ENCODE peak calls at places on chromosomes 6 and 20, in five cellular contexts. P is neural crest cell; A is central memory CD8-positive, alpha-beta T cell; C is MV-4-11; U is NCI-H1694 treated with DMSO at 0.1 percent for 48 hours. D is an unnamed sample.

GRCh38 chr6:167757291-167757690 is 69.4 kb upstream of the AFDN start:
- DNase-seq in A (no peak), U (peak), C (no peak), P (no peak), D (no peak)

GRCh38 chr20:34115232-34115631 is 3.2 kb upstream of the EIF2S2 start:
- DNase-seq in P (no peak), U (no peak), A (no peak), C (no peak), D (no peak)

GRCh38 chr6:35691027-35691824 is 2.5 kb upstream of the FKBP5 start:
- DNase-seq in P (no peak), C (peak), U (no peak), A (no peak), D (no peak)

GRCh38 chr6:5766260-5766659 is 240.5 kb downstream of the NRN1 start:
- DNase-seq in C (no peak), P (no peak), A (no peak), U (no peak), D (no peak)

GRCh38 chr6:22878706-22879105 is 309.3 kb downstream of the HDGFL1 start:
- DNase-seq in C (no peak), P (no peak), U (no peak), A (no peak), D (no peak)

GRCh38 chr6:38493929-38494547 is 145.7 kb downstream of the BTBD9 start:
- DNase-seq in U (peak), A (peak), P (peak), C (peak), D (no peak)

GRCh38 chr6:33277663-33278391 is 904 bp downstream of the B3GALT4 start:
- DNase-seq in A (no peak), U (no peak), P (no peak), C (no peak), D (peak)

GRCh38 chr6:149761438-149761837 is 11.9 kb downstream of the PCMT1 start:
- DNase-seq in P (no peak), U (no peak), A (no peak), C (peak), D (no peak)

GRCh38 chr6:44034391-44034861 is 92.8 kb downstream of the MRPL14 start:
- DNase-seq in U (no peak), C (peak), A (no peak), P (no peak), D (no peak)

GRCh38 chr20:49591217-49591865 is 23.4 kb upstream of the PTGIS start:
- DNase-seq in P (no peak), A (no peak), U (no peak), C (no peak), D (no peak)

GRCh38 chr6:35568967-35569606 is 56.4 kb upstream of the TULP1 start:
- DNase-seq in U (peak), C (no peak), A (no peak), P (peak), D (no peak)

GRCh38 chr6:141313986-141314385 is 818.7 kb upstream of the GJE1 start:
- DNase-seq in U (no peak), P (no peak), A (no peak), C (no peak), D (no peak)

GRCh38 chr6:6760054-6760453 is 171.5 kb downstream of the LY86 start:
- DNase-seq in U (no peak), A (no peak), P (no peak), C (no peak), D (no peak)

GRCh38 chr6:10402648-10403311 is 12.1 kb downstream of the TFAP2A start:
- DNase-seq in P (no peak), C (peak), U (no peak), A (no peak), D (no peak)

GRCh38 chr6:85008311-85009015 is 244.1 kb upstream of the TBX18 start:
- DNase-seq in P (no peak), U (no peak), A (no peak), C (no peak), D (no peak)

GRCh38 chr20:53990768-53991472 is 79.5 kb downstream of the BCAS1 start:
- DNase-seq in U (no peak), A (no peak), C (no peak), P (no peak), D (no peak)

GRCh38 chr6:111767752-111768430 is 105.4 kb downstream of the FYN start:
- DNase-seq in A (no peak), C (no peak), U (no peak), P (no peak), D (no peak)

GRCh38 chr6:167576798-167577528 is 249.7 kb upstream of the AFDN start:
- DNase-seq in P (no peak), U (peak), C (no peak), A (no peak), D (no peak)

GRCh38 chr20:58664883-58665282 is 13.8 kb downstream of the STX16 start:
- DNase-seq in C (no peak), A (no peak), U (no peak), P (no peak), D (no peak)

GRCh38 chr6:18362058-18362561 is 25.0 kb upstream of the RNF144B start:
- DNase-seq in C (no peak), P (no peak), U (no peak), A (no peak), D (no peak)

GRCh38 chr20:40489886-40490285 is 199.2 kb downstream of the MAFB start:
- DNase-seq in A (no peak), U (no peak), C (no peak), P (no peak), D (no peak)

GRCh38 chr20:48025061-48025515 is 239.8 kb upstream of the SULF2 start:
- DNase-seq in U (no peak), C (peak), A (no peak), P (no peak), D (no peak)

GRCh38 chr6:38577492-38577891 is 62.2 kb downstream of the BTBD9 start:
- DNase-seq in P (no peak), U (no peak), A (no peak), C (no peak), D (no peak)

GRCh38 chr20:34240698-34241615 is at the start of gene ASIP:
- DNase-seq in A (no peak), C (peak), P (no peak), U (no peak), D (no peak)

GRCh38 chr6:30678964-30679726 is 6.3 kb upstream of the DHX16 start:
- DNase-seq in A (peak), U (peak), P (peak), C (peak), D (peak)

GRCh38 chr6:148874698-148875293 is 128.0 kb downstream of the UST start:
- DNase-seq in C (no peak), P (no peak), U (no peak), A (no peak), D (no peak)

GRCh38 chr20:63612276-63612931 is 14.5 kb downstream of the GMEB2 start:
- DNase-seq in U (no peak), P (no peak), A (no peak), C (peak), D (no peak)

GRCh38 chr6:159832941-159833340 is 32.9 kb downstream of the PNLDC1 start:
- DNase-seq in A (no peak), U (no peak), C (no peak), P (no peak), D (no peak)

GRCh38 chr6:128597956-128598355 is 77.6 kb upstream of the PTPRK start:
- DNase-seq in P (no peak), C (no peak), A (no peak), U (no peak), D (no peak)

GRCh38 chr6:34239240-34239825 is 2.7 kb downstream of the HMGA1 start:
- DNase-seq in P (no peak), U (no peak), C (no peak), A (no peak), D (no peak)

GRCh38 chr20:47652301-47652700 is 133.0 kb downstream of the SULF2 start:
- DNase-seq in A (no peak), C (no peak), P (no peak), U (no peak), D (no peak)

GRCh38 chr20:38181971-38182370 is 16.9 kb upstream of the TGM2 start:
- DNase-seq in P (no peak), A (no peak), C (no peak), U (no peak), D (no peak)

GRCh38 chr6:46648869-46649488 is 3.6 kb downstream of the CYP39A1 start:
- DNase-seq in A (no peak), P (no peak), U (no peak), C (no peak), D (no peak)

GRCh38 chr6:38282911-38283310 is 356.8 kb downstream of the BTBD9 start:
- DNase-seq in U (no peak), P (no peak), A (no peak), C (no peak), D (no peak)

GRCh38 chr6:124963416-124964083 is 1.3 kb downstream of the RNF217 start:
- DNase-seq in P (no peak), A (no peak), U (no peak), C (no peak), D (no peak)

GRCh38 chr6:3813150-3813780 is 35.9 kb upstream of the FAM50B start:
- DNase-seq in C (no peak), P (no peak), A (no peak), U (no peak), D (no peak)

GRCh38 chr6:150567360-150567759 is 32.3 kb upstream of the PLEKHG1 start:
- DNase-seq in U (no peak), P (no peak), C (no peak), A (no peak), D (no peak)

D was measured in activated gamma-delta T cell.